ENCODE peak calls at places on chromosomes 4 and X, in five cellular contexts. V is hepatocyte, D is right cardiac atrium, U is T-helper 2 cell, A is T-helper 9 cell. R is an unnamed sample.

GRCh38 chr4:5423670-5424069 is 284.7 kb downstream of the EVC2 start:
- DNase-seq in U (no peak), V (no peak), D (no peak), A (no peak), R (no peak)

GRCh38 chr4:107213880-107214279 is 177.8 kb upstream of the DKK2 start:
- DNase-seq in A (no peak), U (no peak), D (no peak), V (no peak), R (no peak)

GRCh38 chr4:87375719-87376291 is 15.2 kb downstream of the HSD17B11 start:
- DNase-seq in A (no peak), D (peak; percentile 30), U (no peak), V (peak; percentile 79), R (no peak)

GRCh38 chrX:136608295-136608933 is 39.5 kb upstream of the CD40LG start:
- DNase-seq in V (no peak), U (peak; percentile 10), A (peak; percentile 34), D (peak; percentile 23), R (peak; percentile 74)

GRCh38 chr4:83267121-83267834 is 17.3 kb downstream of the COQ2 start:
- DNase-seq in U (no peak), V (no peak), D (peak; percentile 38), A (no peak), R (no peak)

GRCh38 chr4:5220028-5220427 is 168.7 kb downstream of the STK32B start:
- DNase-seq in A (no peak), V (peak; percentile 52), U (no peak), D (no peak), R (no peak)

GRCh38 chrX:13364230-13364629 is 44.4 kb upstream of the ATXN3L start:
- DNase-seq in A (no peak), U (no peak), D (no peak), V (no peak), R (no peak)

GRCh38 chr4:159400782-159401712 is 298.2 kb downstream of the RAPGEF2 start:
- DNase-seq in D (no peak), V (peak; percentile 41), U (no peak), A (no peak), R (no peak)

GRCh38 chrX:133053854-133054565 is 42.9 kb downstream of the USP26 start:
- DNase-seq in U (no peak), D (no peak), A (no peak), V (no peak), R (no peak)

GRCh38 chr4:41022116-41022515 is 192.2 kb downstream of the APBB2 start:
- DNase-seq in D (no peak), U (no peak), A (no peak), V (no peak), R (no peak)

GRCh38 chrX:32591589-32591988 is 619.8 kb downstream of the DMD start:
- DNase-seq in U (no peak), D (no peak), A (no peak), V (no peak), R (no peak)

GRCh38 chr4:48235050-48235449 is 34.6 kb downstream of the TEC start:
- DNase-seq in D (no peak), A (no peak), U (no peak), V (no peak), R (no peak)

GRCh38 chr4:75886104-75886503 is 16.1 kb downstream of the PPEF2 start:
- DNase-seq in V (no peak), A (no peak), U (no peak), D (no peak), R (no peak)

GRCh38 chr4:187103351-187103750 is 379.7 kb upstream of the FAT1 start:
- DNase-seq in D (no peak), U (no peak), A (no peak), V (no peak), R (no peak)

GRCh38 chrX:108494416-108495095 is 54.9 kb downstream of the COL4A5 start:
- DNase-seq in U (no peak), A (no peak), D (no peak), V (no peak), R (no peak)

GRCh38 chr4:155906554-155907247 is 3.2 kb downstream of the TDO2 start:
- DNase-seq in D (peak; percentile 17), U (no peak), V (peak; percentile 71), A (no peak), R (no peak)

GRCh38 chr4:135267148-135267878 is 1065.7 kb upstream of the PABPC4L start:
- DNase-seq in U (no peak), V (no peak), D (no peak), A (no peak), R (no peak)

GRCh38 chr4:77232653-77233052 is 75.6 kb downstream of the CCNG2 start:
- DNase-seq in A (no peak), V (peak; percentile 64), D (no peak), U (no peak), R (no peak)

GRCh38 chr4:17066972-17067371 is 168.5 kb upstream of the LDB2 start:
- DNase-seq in D (no peak), A (no peak), V (peak; percentile 31), U (no peak), R (no peak)

GRCh38 chr4:186727977-186728519 is 4.4 kb upstream of the FAT1 start:
- DNase-seq in A (no peak), V (peak; percentile 35), U (no peak), D (no peak), R (no peak)

GRCh38 chr4:176789955-176790354 is 2.8 kb downstream of the VEGFC start:
- DNase-seq in D (no peak), V (peak; percentile 50), A (no peak), U (no peak), R (no peak)

GRCh38 chrX:2910109-2910508 is 19.0 kb downstream of the ARSD start:
- DNase-seq in A (no peak), D (no peak), U (no peak), V (no peak), R (no peak)

GRCh38 chrX:7233632-7234406 is 85.9 kb upstream of the PUDP start:
- DNase-seq in U (no peak), V (no peak), A (no peak), D (no peak), R (no peak)

GRCh38 chrX:7950865-7951264 is 23.7 kb upstream of the PNPLA4 start:
- DNase-seq in U (no peak), A (no peak), V (no peak), D (no peak), R (no peak)

GRCh38 chr4:152880263-152880662 is 55.9 kb upstream of the FHDC1 start:
- DNase-seq in V (no peak), A (no peak), U (no peak), D (no peak), R (no peak)

GRCh38 chrX:7815166-7815565 is 27.8 kb upstream of the VCX start:
- DNase-seq in D (no peak), A (no peak), V (no peak), U (no peak), R (no peak)

GRCh38 chr4:185464887-185465286 is 6.6 kb downstream of the CCDC110 start:
- DNase-seq in U (no peak), V (no peak), D (no peak), A (no peak), R (no peak)

GRCh38 chrX:335758-336155 is 17.2 kb upstream of the GTPBP6 start:
- DNase-seq in V (no peak), A (no peak), D (no peak), U (no peak), R (no peak)

GRCh38 chr4:188781655-188782054 is 642.4 kb downstream of the TRIML1 start:
- DNase-seq in U (no peak), A (no peak), V (peak; percentile 45), D (no peak), R (no peak)

GRCh38 chr4:174230148-174230547 is 53.3 kb downstream of the FBXO8 start:
- DNase-seq in U (no peak), A (no peak), V (no peak), D (no peak), R (no peak)

GRCh38 chr4:21012851-21013331 is 312.6 kb downstream of the PACRGL start:
- DNase-seq in U (no peak), V (no peak), A (no peak), D (no peak), R (no peak)

GRCh38 chrX:2325076-2325784 is 175.5 kb downstream of the DHRSX start:
- DNase-seq in V (no peak), U (no peak), D (peak; percentile 90), A (peak; percentile 53), R (peak; percentile 13)

R was measured in T-helper 1 cell.